ENCODE peak calls at places on chromosomes 11 and 22, in five cellular contexts. S is IMR-90, L is A549, R is K562, D is SK-N-SH. O is an unnamed sample.
A peak's percentile ranks its signal among the peaks of the same experiment; 100 is the strongest.

GRCh38 chr11:921921-922678 is 3.6 kb upstream of the AP2A2 start:
- DNase-seq in S (no peak), L (no peak), R (peak; percentile 63), D (no peak), O (no peak)

GRCh38 chr11:103220133-103220532 is 110.9 kb downstream of the DYNC2H1 start:
- DNase-seq in S (no peak), L (no peak), R (no peak), D (no peak), O (no peak)

GRCh38 chr11:7749456-7749855 is 43.2 kb upstream of the OVCH2 start:
- DNase-seq in S (no peak), L (no peak), R (no peak), D (no peak), O (no peak)

GRCh38 chr22:30920407-30920806 is 48.2 kb downstream of the MORC2 start:
- DNase-seq in S (peak; percentile 59), L (peak; percentile 70), R (peak; percentile 78), D (peak; percentile 84), O (peak; percentile 27)

GRCh38 chr11:104917259-104918112 is 19.2 kb upstream of the CASP12 start:
- DNase-seq in S (no peak), L (no peak), R (no peak), D (no peak), O (no peak)

GRCh38 chr11:44033856-44034255 is 13.9 kb upstream of the ACCSL start:
- DNase-seq in S (no peak), L (no peak), R (no peak), D (no peak), O (no peak)

GRCh38 chr11:112132737-112133136 is 31.2 kb downstream of the IL18 start:
- DNase-seq in S (no peak), L (no peak), R (no peak), D (no peak), O (no peak)

GRCh38 chr11:94885133-94885532 is 88.2 kb downstream of the CWC15 start:
- DNase-seq in S (no peak), L (no peak), R (no peak), D (no peak), O (peak; percentile 31)

GRCh38 chr22:40595497-40596234 is 40.9 kb downstream of the MRTFA start:
- DNase-seq in S (no peak), L (no peak), R (no peak), D (no peak), O (no peak)

GRCh38 chr11:67267188-67268035 is 1.1 kb downstream of the GRK2 start:
- DNase-seq in S (no peak), L (no peak), R (no peak), D (peak; percentile 54), O (no peak)

GRCh38 chr11:22635689-22636088 is 10.1 kb upstream of the FANCF start:
- DNase-seq in S (no peak), L (no peak), R (no peak), D (no peak), O (no peak)

GRCh38 chr11:64778223-64778472 is 194 bp downstream of the SF1 start:
- DNase-seq in S (no peak), L (no peak), R (peak; percentile 84), D (no peak), O (no peak)

GRCh38 chr11:65112551-65113360 is 1.1 kb downstream of the TM7SF2 start:
- DNase-seq in S (peak; percentile 27), L (peak; percentile 53), R (peak; percentile 68), D (peak; percentile 85), O (no peak)

GRCh38 chr22:46355369-46355995 is 20.0 kb downstream of the TRMU start:
- DNase-seq in S (peak; percentile 40), L (peak; percentile 72), R (peak; percentile 65), D (peak; percentile 92), O (no peak)

GRCh38 chr11:132631956-132632355 is 900.3 kb downstream of the OPCML start:
- DNase-seq in S (peak; percentile 8), L (no peak), R (no peak), D (peak; percentile 16), O (no peak)

DNA sequence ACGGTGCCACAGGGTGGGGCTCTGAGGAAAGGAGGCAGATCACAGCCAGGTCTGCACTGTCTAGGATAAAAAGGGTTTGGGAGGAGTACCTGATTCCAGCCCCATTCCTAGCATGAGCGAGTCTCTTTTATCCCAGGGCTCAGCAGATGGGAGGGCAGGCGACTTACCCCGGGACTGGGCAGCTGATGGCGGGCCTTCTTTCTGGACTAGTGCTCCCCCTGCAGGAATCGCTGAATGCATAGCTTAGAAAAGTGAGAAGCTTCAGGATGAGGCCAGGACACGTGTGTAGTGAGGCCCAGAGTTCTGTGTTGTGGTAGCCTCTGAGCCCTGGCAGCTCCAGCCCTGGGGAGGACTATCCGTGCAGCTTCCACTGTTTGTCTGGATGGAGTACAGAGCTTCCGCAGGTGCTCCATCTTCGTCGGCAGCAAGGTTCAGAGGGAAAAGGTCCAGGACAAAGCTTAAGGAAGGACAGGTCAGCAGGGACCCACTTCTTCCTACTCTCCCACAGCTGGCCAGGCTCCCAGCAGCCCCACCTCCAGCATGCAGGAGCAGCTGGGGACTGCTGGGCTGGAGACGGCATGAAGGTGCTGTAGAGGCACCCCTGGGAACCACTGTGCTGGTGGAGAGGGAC is 30.4 kb downstream of the COMMD9 start:
- DNase-seq in S (peak; percentile 77), L (peak; percentile 68), R (peak; percentile 25), D (peak; percentile 66), O (no peak)
- TF ChIP-seq RCOR1 in S (no peak), L (no peak), R (no peak), D (no peak), O (no peak)

GRCh38 chr11:69943066-69943465 is 123.8 kb upstream of the FGF3 start:
- DNase-seq in S (no peak), L (peak; percentile 51), R (no peak), D (no peak), O (no peak)
- TF ChIP-seq RCOR1 in S (no peak), L (no peak), R (no peak), D (no peak), O (no peak)

DNA sequence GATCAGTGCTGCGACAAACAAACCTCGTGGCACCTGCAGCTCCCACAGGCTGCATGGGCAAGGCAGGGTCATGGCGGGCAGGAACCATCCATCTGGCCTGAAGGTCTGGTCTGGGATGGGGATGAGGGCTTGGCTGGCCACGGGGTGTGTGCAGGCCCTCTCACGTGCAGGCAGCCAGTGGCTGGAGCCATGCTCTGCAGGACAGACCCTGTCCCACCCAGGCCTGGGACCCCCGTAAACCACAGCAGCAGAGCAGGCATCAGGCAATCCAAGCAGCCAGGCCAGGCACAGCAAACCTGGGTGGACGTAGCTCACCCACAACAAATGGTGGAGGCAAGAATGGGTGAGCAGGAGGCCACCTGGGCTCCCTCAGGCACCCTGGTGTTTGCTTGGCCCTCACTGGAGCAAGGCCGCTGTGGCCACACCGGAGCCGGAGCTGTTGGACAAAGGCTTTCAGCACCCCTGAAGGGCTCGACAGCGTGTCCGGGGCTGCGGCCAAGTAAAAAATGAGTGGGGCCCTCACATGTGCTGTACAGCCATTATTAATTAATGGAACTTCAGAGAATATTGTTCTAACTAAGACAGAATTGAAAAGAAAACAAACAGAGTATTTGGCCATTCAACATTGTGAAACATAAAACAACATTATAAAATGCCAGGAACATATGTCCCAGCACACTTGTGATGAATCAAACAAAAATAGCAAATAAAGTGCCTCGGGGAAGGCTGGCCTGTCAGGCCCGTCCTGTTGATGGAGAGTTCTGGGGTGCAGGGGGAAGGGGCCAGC is 24.0 kb upstream of the GNB1L start:
- DNase-seq in S (peak; percentile 26), L (no peak), R (no peak), D (peak; percentile 34), O (no peak)
- TF ChIP-seq RCOR1 in S (no peak), L (no peak), R (no peak), D (no peak), O (no peak)

DNA sequence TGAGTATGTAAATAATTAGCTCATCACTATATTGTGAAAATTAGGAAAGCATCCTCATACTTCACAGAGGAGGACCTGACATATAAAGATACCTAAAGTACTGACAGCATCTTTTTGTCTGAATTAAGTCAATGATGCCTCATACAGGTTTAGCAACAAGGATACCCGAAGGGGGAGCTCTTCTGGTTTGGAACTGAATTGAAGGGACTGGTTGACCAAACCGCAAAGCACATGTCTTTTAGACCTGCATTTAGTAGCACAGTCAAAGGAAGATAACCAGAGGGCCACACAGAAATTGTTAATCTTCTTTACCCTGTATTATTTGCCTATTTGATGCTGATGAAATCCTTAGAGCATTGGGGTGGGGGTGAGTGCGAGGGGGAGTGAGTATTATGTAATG is 12.9 kb upstream of the WT1 start:
- DNase-seq in S (no peak), L (peak; percentile 53), R (no peak), D (no peak), O (peak; percentile 9)
- TF ChIP-seq RCOR1 in S (no peak), L (no peak), R (peak; percentile 69), D (no peak), O (no peak)

DNA sequence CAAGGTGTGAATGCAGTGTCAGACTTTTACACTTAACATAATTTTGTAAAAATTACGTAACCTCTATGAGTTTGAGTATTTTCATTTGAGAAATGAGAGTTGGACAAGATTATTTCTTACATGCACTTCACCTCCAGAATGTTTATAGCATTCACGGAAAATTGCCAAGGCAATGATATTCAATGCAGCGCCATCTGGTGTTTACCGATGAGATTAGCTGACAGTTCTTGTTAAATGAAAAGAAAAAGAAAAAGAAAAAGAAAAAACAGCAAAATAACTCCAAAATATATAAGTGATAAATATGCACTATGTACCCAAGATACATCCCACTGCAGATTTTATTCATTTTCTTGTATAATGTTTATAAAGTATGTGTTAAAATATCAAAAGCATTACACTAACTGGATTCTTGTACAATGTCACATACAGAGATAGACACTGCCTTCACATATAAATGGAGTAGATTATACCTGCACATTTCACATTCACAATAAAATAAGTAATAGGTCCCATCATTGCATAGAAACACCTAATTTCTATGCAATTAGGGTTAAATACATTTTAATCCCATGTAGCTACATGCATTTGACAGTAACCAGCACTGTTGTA is 976.3 kb upstream of the FAT3 start:
- DNase-seq in S (peak; percentile 53), L (peak; percentile 57), R (peak; percentile 9), D (no peak), O (no peak)
- TF ChIP-seq RCOR1 in S (no peak), L (no peak), R (no peak), D (no peak), O (no peak)

GRCh38 chr22:29055192-29055830 is 6.3 kb downstream of the C22orf31 start:
- DNase-seq in S (no peak), L (no peak), R (no peak), D (no peak), O (no peak)
- TF ChIP-seq RCOR1 in S (no peak), L (no peak), R (no peak), D (no peak), O (no peak)

GRCh38 chr22:20803696-20804324 is 29.9 kb downstream of the SERPIND1 start:
- DNase-seq in S (peak; percentile 44), L (peak; percentile 39), R (peak; percentile 78), D (peak; percentile 71), O (no peak)
- TF ChIP-seq RCOR1 in S (no peak), L (no peak), R (peak; percentile 71), D (no peak), O (no peak)

GRCh38 chr22:29842740-29843139 is 4.7 kb upstream of the ASCC2 start:
- DNase-seq in S (peak; percentile 91), L (peak; percentile 88), R (no peak), D (no peak), O (no peak)
- TF ChIP-seq RCOR1 in S (no peak), L (no peak), R (no peak), D (no peak), O (no peak)

GRCh38 chr11:62336949-62337681 is at the start of gene ASRGL1:
- DNase-seq in S (peak; percentile 15), L (peak; percentile 87), R (peak; percentile 89), D (peak; percentile 91), O (peak; percentile 21)
- TF ChIP-seq RCOR1 in S (no peak), L (no peak), R (no peak), D (peak; percentile 50), O (no peak)